ENCODE peak calls at places on chromosomes 13 and 19, in four cellular contexts. I is body of pancreas, U is transverse colon, B is ovary. W is an unnamed sample. For H3K4me1, the result is how much of the 10 kb centered on the place peaks cover.

GRCh38 chr19:4969772-4970531 is 1.0 kb downstream of the KDM4B start:
- DNase-seq in I (no peak), U (no peak), B (no peak), W (peak)

GRCh38 chr13:39484506-39485313 is 118.3 kb downstream of the LHFPL6 start:
- DNase-seq in I (no peak), U (no peak), B (no peak), W (no peak)

GRCh38 chr19:34235425-34235940 is 18.9 kb upstream of the GARRE1 start:
- DNase-seq in I (no peak), U (no peak), B (no peak), W (no peak)

GRCh38 chr19:43311256-43311655 is 41.9 kb upstream of the PSG9 start:
- DNase-seq in I (no peak), U (no peak), B (no peak), W (no peak)

GRCh38 chr19:46495789-46496099 is at the start of gene PNMA8B:
- DNase-seq in I (peak), U (no peak), B (peak), W (no peak)

GRCh38 chr13:97058417-97058816 is 64.1 kb upstream of the OXGR1 start:
- DNase-seq in I (no peak), U (no peak), B (no peak), W (no peak)

GRCh38 chr13:22505489-22505888 is 675.3 kb upstream of the SGCG start:
- DNase-seq in I (no peak), U (no peak), B (no peak), W (no peak)

GRCh38 chr13:74290324-74290773 is 156.1 kb upstream of the KLF12 start:
- DNase-seq in I (peak), U (peak), B (peak), W (peak)

GRCh38 chr13:101624210-101624922 is 171.9 kb downstream of the ITGBL1 start:
- DNase-seq in I (no peak), U (no peak), B (no peak), W (no peak)

GRCh38 chr19:307111-307531 is 15.9 kb upstream of the PLPP2 start:
- DNase-seq in I (no peak), U (no peak), B (no peak), W (no peak)

GRCh38 chr13:33015275-33015674 is 948 bp upstream of the KL start:
- DNase-seq in I (no peak), U (no peak), B (no peak), W (peak)

GRCh38 chr13:25347156-25347555 is 24.6 kb upstream of the ATP8A2 start:
- DNase-seq in I (no peak), U (no peak), B (no peak), W (no peak)

GRCh38 chr13:95281258-95281602 is 20.0 kb downstream of the ABCC4 start:
- DNase-seq in I (no peak), U (no peak), B (no peak), W (no peak)

GRCh38 chr13:25037057-25037813 is 58.7 kb upstream of the PABPC3 start:
- DNase-seq in I (peak), U (peak), B (no peak), W (peak)

GRCh38 chr13:80084086-80084676 is 256.7 kb downstream of the SPRY2 start:
- DNase-seq in I (no peak), U (no peak), B (no peak), W (no peak)

GRCh38 chr19:6710273-6711077 is 10.0 kb downstream of the C3 start:
- DNase-seq in I (no peak), U (no peak), B (peak), W (no peak)

GRCh38 chr19:294819-295686 is 3.9 kb upstream of the PLPP2 start:
- DNase-seq in I (peak), U (peak), B (no peak), W (no peak)

GRCh38 chr13:69553976-69554375 is 553.6 kb upstream of the ATXN8OS start:
- DNase-seq in I (no peak), U (no peak), B (no peak), W (no peak)

GRCh38 chr13:32001392-32001768 is 30.2 kb upstream of the FRY start:
- DNase-seq in I (peak), U (no peak), B (no peak), W (peak)

GRCh38 chr19:18532208-18532890 is 10.5 kb upstream of the ELL start:
- DNase-seq in I (no peak), U (no peak), B (no peak), W (peak)

GRCh38 chr19:5895890-5896289 is 7.7 kb downstream of the NDUFA11 start:
- DNase-seq in I (no peak), U (no peak), B (no peak), W (no peak)

GRCh38 chr19:55454787-55455243 is 6.6 kb downstream of the ISOC2 start:
- DNase-seq in I (peak), U (no peak), B (no peak), W (no peak)

GRCh38 chr13:71758823-71759222 is 108.2 kb downstream of the DACH1 start:
- DNase-seq in I (no peak), U (no peak), B (no peak), W (no peak)

GRCh38 chr13:36992362-36992761 is 6.8 kb downstream of the ALG5 start:
- DNase-seq in I (no peak), U (no peak), B (no peak), W (no peak)

GRCh38 chr19:19482785-19483625 is 32.3 kb downstream of the TSSK6 start:
- DNase-seq in I (no peak), U (no peak), B (no peak), W (no peak)

GRCh38 chr13:63088226-63088625 is 1672.6 kb upstream of the PCDH20 start:
- DNase-seq in I (no peak), U (no peak), B (no peak), W (no peak)

DNA sequence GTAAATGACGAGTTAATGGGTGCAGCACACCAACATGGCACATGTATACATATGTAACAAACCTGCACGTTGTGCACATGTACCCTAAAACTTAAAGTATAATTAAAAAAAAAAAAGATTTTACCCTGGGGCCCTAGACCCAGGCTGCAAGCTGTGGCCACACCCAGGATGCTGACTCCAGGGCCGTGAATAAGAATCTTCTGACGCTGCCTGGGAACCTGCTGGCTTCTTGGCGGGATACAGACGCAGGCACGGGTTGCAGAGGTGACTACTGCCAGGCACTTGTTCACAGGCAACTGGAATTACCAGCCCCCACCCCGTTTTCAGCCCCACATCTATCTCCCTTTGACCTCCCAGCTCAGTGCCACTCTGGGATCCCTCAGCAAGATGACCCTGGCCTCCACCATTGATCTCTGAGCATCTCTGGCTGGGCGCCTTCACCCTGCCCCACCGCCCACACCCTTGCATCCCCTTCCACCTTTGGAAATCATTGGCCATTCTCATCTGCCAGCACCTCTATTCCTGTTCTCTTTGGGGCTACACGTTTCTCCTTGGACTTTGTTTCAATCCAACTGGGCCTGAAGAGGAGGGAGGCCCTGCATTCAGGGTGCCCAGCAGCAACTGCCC is 21.1 kb upstream of the CFAP97D2 start:
- DNase-seq in I (no peak), U (no peak), B (no peak), W (no peak)
- H3K4me1 ChIP-seq in I (under half), U (under half), B (under half), W (under half)

GRCh38 chr19:14798760-14799159 is 20.4 kb upstream of the ADGRE2 start:
- DNase-seq in I (no peak), U (no peak), B (no peak), W (no peak)

GRCh38 chr19:14809272-14810057 is 25.5 kb downstream of the OR7A5 start:
- DNase-seq in I (no peak), U (no peak), B (no peak), W (peak)

GRCh38 chr19:14804755-14805154 is 26.4 kb upstream of the ADGRE2 start:
- DNase-seq in I (no peak), U (no peak), B (no peak), W (no peak)
- TF ChIP-seq POLR2A in I (no peak), U (no peak), B (no peak), W (no peak)

DNA sequence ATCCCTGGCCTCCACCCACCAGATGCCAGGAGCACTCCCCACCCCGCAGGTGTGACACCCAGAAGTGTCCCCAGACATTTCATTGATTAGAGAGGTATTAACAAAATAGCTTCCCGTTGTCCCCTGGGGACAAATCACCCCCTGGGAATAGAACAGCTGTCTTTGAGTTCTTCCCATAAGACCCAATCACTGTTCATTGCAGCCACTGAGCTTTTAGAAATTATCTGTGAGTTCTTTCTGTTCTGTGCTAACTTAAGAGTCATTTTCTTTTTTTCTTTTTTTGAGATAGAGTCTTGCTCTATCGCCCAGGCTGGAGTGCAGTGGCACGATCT is 32.8 kb downstream of the MYO9B start:
- DNase-seq in I (no peak), U (no peak), B (no peak), W (no peak)
- H3K4me1 ChIP-seq in I (under half), U (under half), B (under half), W (half or more)

GRCh38 chr19:48400018-48400742 is 6.7 kb downstream of the GRIN2D start:
- DNase-seq in I (peak), U (peak), B (no peak), W (no peak)
- TF ChIP-seq POLR2A in I (no peak), U (no peak), B (no peak), W (no peak)

GRCh38 chr19:2428756-2429711 is 1.6 kb upstream of the TIMM13 start:
- DNase-seq in I (no peak), U (no peak), B (no peak), W (peak)
- H3K4me1 ChIP-seq in I (under half), U (under half), B (under half), W (under half)

DNA sequence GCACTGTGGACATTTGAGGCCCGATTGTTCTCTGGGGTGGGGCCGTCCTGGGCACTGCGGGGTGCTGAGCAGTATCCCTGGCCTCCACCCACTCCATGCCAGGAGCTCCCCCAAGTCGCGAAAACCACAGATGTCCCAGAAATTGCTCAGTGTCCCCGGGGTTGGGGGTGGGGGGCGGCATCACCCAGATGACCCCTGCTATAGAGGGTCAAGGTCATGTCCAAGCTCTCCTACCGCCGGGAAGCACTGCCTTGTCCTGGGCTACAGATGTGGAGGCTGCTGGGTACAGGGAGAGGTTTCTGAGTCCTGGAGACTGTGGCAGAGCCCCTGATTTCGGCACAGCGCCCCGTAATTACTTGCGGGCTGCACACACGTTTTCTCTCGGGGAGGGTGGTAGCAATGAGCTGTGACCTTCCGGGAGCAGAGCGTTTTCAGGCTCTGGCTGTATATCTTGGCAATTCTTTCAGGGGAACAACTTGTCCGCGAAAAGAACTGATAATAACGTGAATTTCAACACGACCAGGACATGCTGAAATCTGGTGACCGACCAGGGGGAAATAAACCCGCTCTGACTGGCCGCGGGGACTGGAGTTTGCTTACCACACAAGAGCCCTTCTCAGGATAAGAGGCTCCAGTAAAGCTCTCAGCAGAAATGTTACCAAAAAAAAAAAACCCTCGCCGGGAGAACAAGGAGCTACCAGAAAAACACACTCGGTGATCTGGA is 68.1 kb downstream of the GNG7 start:
- DNase-seq in I (peak), U (no peak), B (no peak), W (no peak)
- TF ChIP-seq POLR2A in I (peak), U (no peak), B (no peak), W (peak)

GRCh38 chr13:41707192-41707858 is 250.0 kb downstream of the RGCC start:
- DNase-seq in I (no peak), U (no peak), B (no peak), W (no peak)
- H3K4me1 ChIP-seq in I (under half), U (under half), B (under half), W (under half)

GRCh38 chr19:36115453-36116343 is at the start of gene TBCB:
- DNase-seq in I (no peak), U (peak), B (no peak), W (peak)
- TF ChIP-seq POLR2A in I (peak), U (peak), B (peak), W (peak)

GRCh38 chr19:13029301-13029880 is 34.1 kb downstream of the NFIX start:
- DNase-seq in I (no peak), U (no peak), B (no peak), W (no peak)
- H3K4me1 ChIP-seq in I (half or more), U (half or more), B (under half), W (half or more)